ENCODE peak calls at places on chromosome 15, in five cellular contexts. D is naive thymus-derived CD4-positive, alpha-beta T cell; X is mucosa of descending colon; K is psoas muscle; O is GM23248. F is an unnamed sample.

GRCh38 chr15:71678191-71678590 is 132.2 kb upstream of the NR2E3 start:
- DNase-seq in D (no peak), X (no peak), K (no peak), O (peak; percentile 33), F (no peak)

GRCh38 chr15:58631319-58631718 is 118.2 kb downstream of the ADAM10 start:
- DNase-seq in D (no peak), X (no peak), K (no peak), O (no peak), F (no peak)

GRCh38 chr15:65421360-65422215 is 1.2 kb downstream of the IGDCC4 start:
- DNase-seq in D (no peak), X (peak; percentile 50), K (peak; percentile 85), O (peak; percentile 23), F (no peak)

GRCh38 chr15:43771816-43772215 is 5.0 kb downstream of the ELL3 start:
- DNase-seq in D (no peak), X (no peak), K (no peak), O (no peak), F (peak; percentile 16)

GRCh38 chr15:92597548-92597947 is 58.0 kb downstream of the FAM174B start:
- DNase-seq in D (no peak), X (no peak), K (no peak), O (no peak), F (no peak)

GRCh38 chr15:38373016-38373415 is 80.9 kb upstream of the FAM98B start:
- DNase-seq in D (no peak), X (no peak), K (no peak), O (no peak), F (no peak)

GRCh38 chr15:66226736-66227135 is 26.8 kb downstream of the MEGF11 start:
- DNase-seq in D (no peak), X (no peak), K (no peak), O (no peak), F (no peak)

GRCh38 chr15:66798426-66799061 is 96.5 kb downstream of the SMAD6 start:
- DNase-seq in D (no peak), X (no peak), K (no peak), O (peak; percentile 71), F (no peak)

GRCh38 chr15:45653702-45654424 is 19.0 kb downstream of the SQOR start:
- DNase-seq in D (no peak), X (peak; percentile 58), K (no peak), O (no peak), F (no peak)

GRCh38 chr15:33433821-33434220 is 123.1 kb downstream of the RYR3 start:
- DNase-seq in D (no peak), X (no peak), K (no peak), O (no peak), F (no peak)

GRCh38 chr15:50911641-50912040 is 3.2 kb downstream of the AP4E1 start:
- DNase-seq in D (no peak), X (no peak), K (no peak), O (peak; percentile 4), F (no peak)

GRCh38 chr15:33460166-33460805 is 149.5 kb downstream of the RYR3 start:
- DNase-seq in D (no peak), X (no peak), K (no peak), O (peak; percentile 1), F (peak; percentile 92)

GRCh38 chr15:39588531-39589192 is 7.8 kb downstream of the THBS1 start:
- DNase-seq in D (no peak), X (no peak), K (no peak), O (peak; percentile 43), F (peak; percentile 24)

GRCh38 chr15:56794150-56794922 is 61.0 kb upstream of the ZNF280D start:
- DNase-seq in D (no peak), X (no peak), K (no peak), O (peak; percentile 17), F (no peak)

GRCh38 chr15:88331291-88331690 is 74.8 kb upstream of the NTRK3 start:
- DNase-seq in D (peak; percentile 49), X (peak; percentile 31), K (no peak), O (peak; percentile 60), F (peak; percentile 21)

GRCh38 chr15:77525411-77525811 is 104.7 kb downstream of the HMG20A start:
- DNase-seq in D (no peak), X (no peak), K (peak; percentile 25), O (no peak), F (no peak)

GRCh38 chr15:74870496-74871213 is 2.5 kb downstream of the SCAMP2 start:
- DNase-seq in D (no peak), X (no peak), K (no peak), O (no peak), F (peak; percentile 58)

GRCh38 chr15:82992436-82992835 is 6.4 kb downstream of the RAMAC start:
- DNase-seq in D (no peak), X (no peak), K (no peak), O (no peak), F (no peak)

GRCh38 chr15:55627730-55628368 is 39.7 kb upstream of the PYGO1 start:
- DNase-seq in D (no peak), X (no peak), K (peak; percentile 65), O (peak; percentile 93), F (peak; percentile 96)

GRCh38 chr15:20294651-20295237 is 246.9 kb downstream of the GOLGA6L6 start:
- DNase-seq in D (peak; percentile 22), X (no peak), K (peak; percentile 63), O (no peak), F (no peak)

GRCh38 chr15:57217716-57218598 is 158.3 kb upstream of the CGNL1 start:
- DNase-seq in D (no peak), X (no peak), K (no peak), O (peak; percentile 48), F (peak; percentile 2)

GRCh38 chr15:82540055-82540983 is at the start of gene RPS17:
- DNase-seq in D (peak; percentile 100), X (peak; percentile 98), K (peak; percentile 98), O (peak; percentile 96), F (peak; percentile 96)

GRCh38 chr15:60408438-60409105 is 10.8 kb upstream of the ANXA2 start:
- DNase-seq in D (no peak), X (no peak), K (no peak), O (peak; percentile 92), F (peak; percentile 98)

GRCh38 chr15:40595219-40595618 is 1.2 kb downstream of the KNL1 start:
- DNase-seq in D (no peak), X (no peak), K (no peak), O (peak; percentile 12), F (peak; percentile 3)
- H3K4me3 ChIP-seq in D (no peak overlapping the region), X (no peak overlapping the region), K (peak overlapping the region; percentile 73), O (peak overlapping the region; percentile 93), F (peak overlapping the region; percentile 70)

DNA sequence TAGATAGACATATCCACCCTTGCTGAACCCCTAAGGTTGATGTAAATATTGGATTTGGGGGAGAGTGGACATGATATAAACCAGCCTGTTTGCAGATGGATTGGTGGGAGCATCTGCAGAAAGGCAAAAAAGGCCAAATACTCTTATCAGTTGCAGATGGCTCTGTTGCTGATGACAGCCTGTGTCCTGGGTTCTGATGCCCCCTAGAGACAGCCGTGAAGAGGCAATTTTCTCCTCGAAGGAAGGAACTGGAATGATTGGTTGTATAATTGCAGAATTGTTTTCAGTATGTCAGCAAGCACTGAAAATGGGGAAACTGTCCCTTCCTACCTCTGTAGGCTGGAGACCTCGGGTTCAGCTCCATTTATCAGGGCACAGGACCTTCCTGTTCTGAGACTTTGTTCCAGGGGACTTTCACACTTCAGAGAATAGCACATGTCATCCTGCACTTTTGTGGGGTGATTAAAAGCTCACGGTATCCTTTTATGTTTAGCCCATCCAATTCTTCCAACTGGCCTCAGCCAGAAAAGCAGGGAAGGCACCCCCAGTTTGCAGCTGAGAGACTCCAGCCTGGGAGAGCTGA is 103.0 kb downstream of the PGPEP1L start:
- DNase-seq in D (no peak), X (peak; percentile 27), K (no peak), O (peak; percentile 66), F (peak; percentile 52)
- H3K4me1 ChIP-seq in D (no peaks in the 10 kb centered on the region), X (no peaks in the 10 kb centered on the region), K (peaks cover 11% of the 10 kb centered on the region), O (peaks cover 51% of the 10 kb centered on the region), F (peaks cover 69% of the 10 kb centered on the region)

GRCh38 chr15:100115066-100115710 is 226.6 kb downstream of the ADAMTS17 start:
- DNase-seq in D (no peak), X (no peak), K (no peak), O (no peak), F (no peak)
- H3K4me3 ChIP-seq in D (no peak overlapping the region), X (no peak overlapping the region), K (no peak overlapping the region), O (no peak overlapping the region), F (no peak overlapping the region)

DNA sequence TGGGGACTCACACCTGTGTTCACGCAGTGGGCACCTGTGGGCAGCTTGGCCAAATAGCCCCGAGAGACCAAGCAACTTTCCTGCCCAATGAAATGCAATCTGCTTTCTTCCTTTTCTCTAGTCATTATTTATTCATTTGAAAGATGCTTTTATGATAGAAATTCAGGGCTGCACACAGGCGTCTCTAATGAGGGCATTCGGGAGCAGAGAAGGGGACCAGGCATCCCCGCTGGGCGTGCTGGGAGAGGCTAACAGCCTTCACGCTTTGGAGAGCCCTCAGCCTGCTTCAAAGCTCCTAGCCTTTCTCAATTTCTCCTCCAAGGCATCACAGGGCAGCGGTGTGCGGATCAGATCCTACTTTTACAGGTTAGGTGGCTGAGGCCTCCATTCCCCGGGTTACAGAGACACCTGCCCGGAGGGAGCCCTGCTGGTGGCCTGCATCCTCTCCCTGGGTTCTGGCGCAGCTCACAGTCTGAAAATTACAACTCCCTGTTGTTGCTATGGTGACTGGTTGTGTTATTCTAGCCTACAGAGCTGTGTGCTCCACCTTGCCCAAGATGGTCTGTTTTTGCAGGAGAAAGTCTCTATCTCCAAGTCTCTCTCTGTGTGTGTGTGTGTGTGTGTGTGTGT is 21.8 kb upstream of the KLF13 start:
- DNase-seq in D (no peak), X (no peak), K (no peak), O (peak; percentile 30), F (no peak)
- H3K4me1 ChIP-seq in D (peaks cover 37% of the 10 kb centered on the region), X (peaks cover 5% of the 10 kb centered on the region), K (no peaks in the 10 kb centered on the region), O (no peaks in the 10 kb centered on the region), F (no peaks in the 10 kb centered on the region)

DNA sequence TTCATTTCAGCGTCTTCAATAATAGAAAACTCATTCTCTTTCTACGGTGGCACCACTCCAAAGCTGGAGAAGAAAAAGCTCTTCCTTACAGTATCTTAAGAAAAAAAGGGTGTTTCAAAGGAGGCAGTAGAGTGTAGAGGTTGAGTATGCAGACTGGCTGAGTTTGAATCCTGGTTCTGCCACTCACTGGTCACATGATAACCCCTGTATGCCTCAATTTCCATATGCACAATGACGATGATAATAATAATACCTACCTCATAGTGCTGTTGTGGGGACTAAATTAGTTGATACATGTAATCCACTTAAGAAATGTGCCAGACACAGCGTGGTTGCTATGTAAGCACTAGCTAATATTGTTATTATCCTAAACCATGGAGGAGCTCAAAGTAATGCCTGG is 4.5 kb downstream of the ANP32A start:
- DNase-seq in D (no peak), X (no peak), K (no peak), O (no peak), F (no peak)
- H3K4me3 ChIP-seq in D (peak overlapping the region; percentile 99), X (no peak overlapping the region), K (peak overlapping the region; percentile 86), O (peak overlapping the region; percentile 89), F (no peak overlapping the region)